ENCODE peak calls at places on chromosomes 13 and 19, in six cellular contexts. R is body of pancreas, W is heart left ventricle, J is GM12865, N is nephron progenitor cell, F is pancreas. G is an unnamed sample.

GRCh38 chr13:36057041-36057440 is 74.1 kb downstream of the DCLK1 start:
- DNase-seq in R (no peak), W (no peak), J (no peak), N (peak), F (no peak), G (no peak)

GRCh38 chr19:48444129-48444932 is 1.5 kb upstream of the GRWD1 start:
- DNase-seq in R (no peak), W (no peak), J (no peak), N (peak), F (no peak), G (peak)

GRCh38 chr19:16062789-16063188 is 13.5 kb upstream of the TPM4 start:
- DNase-seq in R (peak), W (peak), J (peak), N (peak), F (no peak), G (peak)

GRCh38 chr19:54189020-54189667 is at the start of gene MBOAT7:
- DNase-seq in R (no peak), W (no peak), J (no peak), N (peak), F (no peak), G (peak)

GRCh38 chr13:97224544-97225324 is 2.6 kb downstream of the MBNL2 start:
- DNase-seq in R (peak), W (no peak), J (peak), N (no peak), F (peak), G (peak)

GRCh38 chr19:6738726-6739389 is 622 bp upstream of the TRIP10 start:
- DNase-seq in R (peak), W (peak), J (peak), N (peak), F (peak), G (no peak)

GRCh38 chr13:73880365-73880764 is 253.8 kb downstream of the KLF12 start:
- DNase-seq in R (no peak), W (no peak), J (no peak), N (no peak), F (no peak), G (no peak)

GRCh38 chr19:14536926-14537692 is 7.7 kb downstream of the TECR start:
- DNase-seq in R (peak), W (peak), J (peak), N (peak), F (peak), G (peak)

GRCh38 chr19:10952809-10953208 is 8.0 kb upstream of the SMARCA4 start:
- DNase-seq in R (no peak), W (no peak), J (no peak), N (no peak), F (no peak), G (no peak)

GRCh38 chr13:95032114-95032513 is 269.1 kb downstream of the ABCC4 start:
- DNase-seq in R (no peak), W (no peak), J (no peak), N (no peak), F (no peak), G (no peak)

GRCh38 chr19:7637374-7638256 is 705 bp downstream of the STXBP2 start:
- DNase-seq in R (peak), W (no peak), J (peak), N (no peak), F (no peak), G (no peak)

GRCh38 chr19:887072-887471 is 5.9 kb downstream of the MED16 start:
- DNase-seq in R (no peak), W (no peak), J (no peak), N (peak), F (no peak), G (no peak)

GRCh38 chr19:19637523-19638251 is 5.8 kb downstream of the GMIP start:
- DNase-seq in R (no peak), W (no peak), J (no peak), N (no peak), F (no peak), G (no peak)

GRCh38 chr13:33032037-33032625 is 15.9 kb downstream of the KL start:
- DNase-seq in R (no peak), W (peak), J (no peak), N (no peak), F (no peak), G (no peak)

GRCh38 chr13:111919286-111919685 is 147.7 kb upstream of the SOX1 start:
- DNase-seq in R (peak), W (no peak), J (no peak), N (no peak), F (no peak), G (no peak)

GRCh38 chr13:60412909-60413616 is 16.0 kb downstream of the TDRD3 start:
- DNase-seq in R (no peak), W (no peak), J (no peak), N (no peak), F (no peak), G (no peak)

GRCh38 chr19:2456301-2456570 is 523 bp downstream of the LMNB2 start:
- DNase-seq in R (no peak), W (no peak), J (no peak), N (no peak), F (no peak), G (no peak)

GRCh38 chr19:46408611-46409039 is 4.7 kb downstream of the CCDC8 start:
- DNase-seq in R (peak), W (peak), J (no peak), N (peak), F (peak), G (no peak)

GRCh38 chr19:13859361-13859880 is 17.5 kb upstream of the NANOS3 start:
- DNase-seq in R (no peak), W (no peak), J (no peak), N (no peak), F (no peak), G (no peak)

GRCh38 chr19:48556163-48556562 is 4.2 kb downstream of the SULT2B1 start:
- DNase-seq in R (no peak), W (no peak), J (no peak), N (no peak), F (no peak), G (no peak)

GRCh38 chr19:38816131-38816750 is 3.5 kb upstream of the LGALS4 start:
- DNase-seq in R (no peak), W (no peak), J (no peak), N (no peak), F (no peak), G (no peak)

GRCh38 chr13:43348397-43348796 is 325.0 kb downstream of the DNAJC15 start:
- DNase-seq in R (no peak), W (no peak), J (no peak), N (no peak), F (no peak), G (no peak)

GRCh38 chr13:75263741-75264407 is 218.1 kb downstream of the TBC1D4 start:
- DNase-seq in R (no peak), W (no peak), J (no peak), N (no peak), F (no peak), G (no peak)

GRCh38 chr13:67131393-67131792 is 98.7 kb downstream of the PCDH9 start:
- DNase-seq in R (no peak), W (no peak), J (no peak), N (no peak), F (no peak), G (no peak)

GRCh38 chr13:36795463-36795862 is 23.6 kb upstream of the RFXAP start:
- DNase-seq in R (no peak), W (no peak), J (no peak), N (no peak), F (no peak), G (no peak)

DNA sequence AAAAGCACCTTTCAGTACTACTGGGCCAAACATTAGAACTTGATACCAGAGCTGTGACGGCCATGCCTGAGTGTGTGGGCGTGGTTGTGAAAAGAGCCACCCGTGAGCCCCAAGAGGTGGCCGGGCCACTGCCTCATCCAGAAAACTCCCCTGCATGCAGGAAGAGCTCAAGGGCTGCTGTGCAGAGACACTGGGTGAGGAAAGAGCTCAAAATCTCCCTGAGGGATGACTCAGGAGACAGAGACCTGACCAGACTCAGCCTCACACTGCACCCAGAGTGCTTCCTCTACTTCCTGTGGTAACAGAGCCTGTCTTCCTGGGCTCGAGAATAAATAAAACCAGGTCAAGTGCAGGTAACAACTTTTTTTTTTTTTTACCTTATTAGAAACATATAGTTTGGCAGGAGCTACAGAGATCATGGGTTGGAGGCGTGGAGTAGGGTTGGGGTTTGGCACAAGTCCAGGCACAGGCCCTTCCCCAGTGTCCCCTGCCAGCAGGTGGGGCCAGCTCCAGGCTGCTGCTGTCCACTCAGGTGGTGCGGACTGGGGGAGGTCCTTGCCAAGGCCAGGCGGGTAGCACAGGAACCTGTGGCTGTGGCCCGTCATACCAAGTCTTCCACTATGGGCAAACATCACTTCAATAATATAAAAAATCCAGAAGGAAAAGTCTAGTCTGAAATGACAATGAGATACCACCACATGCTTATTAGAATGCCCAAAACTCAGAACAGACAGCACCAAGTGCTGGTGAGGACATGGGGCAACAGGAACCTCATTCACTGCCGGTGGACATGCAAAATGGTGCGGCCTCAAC is 25.5 kb downstream of the ELL start:
- DNase-seq in R (peak), W (no peak), J (peak), N (no peak), F (peak), G (peak)
- TF ChIP-seq CTCF in R (no peak), W (no peak), J (no peak), N (no peak), F (no peak), G (peak)

DNA sequence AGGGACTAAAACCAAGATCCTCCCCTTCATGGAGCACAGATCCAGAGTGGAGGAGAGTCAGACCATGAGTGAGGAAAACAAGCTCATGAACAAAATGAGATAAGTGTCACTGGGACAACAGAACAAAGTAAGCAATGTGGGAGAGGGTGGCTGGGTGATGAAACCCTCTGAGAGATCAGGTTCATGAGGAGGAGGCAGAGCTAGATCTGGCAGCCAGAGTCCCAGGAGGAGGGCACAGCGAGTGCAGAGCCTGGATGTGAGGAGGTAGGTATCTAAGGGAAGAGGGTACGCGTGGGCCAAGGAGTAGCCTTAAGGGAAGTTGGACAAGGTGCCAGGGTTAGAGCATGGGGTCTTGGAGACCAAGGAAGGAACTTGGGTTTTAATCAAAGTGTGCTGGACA is 1311.9 kb downstream of the UQCRFS1 start:
- DNase-seq in R (no peak), W (no peak), J (no peak), N (no peak), F (no peak), G (no peak)
- TF ChIP-seq CTCF in R (no peak), W (no peak), J (no peak), N (no peak), F (no peak), G (no peak)

GRCh38 chr13:99605417-99606321 is 104.4 kb downstream of the TM9SF2 start:
- DNase-seq in R (peak), W (peak), J (peak), N (peak), F (peak), G (peak)

GRCh38 chr13:99604636-99605035 is 103.4 kb downstream of the TM9SF2 start:
- DNase-seq in R (no peak), W (no peak), J (no peak), N (no peak), F (no peak), G (no peak)

GRCh38 chr13:99596180-99596579 is 94.9 kb downstream of the TM9SF2 start:
- DNase-seq in R (no peak), W (no peak), J (no peak), N (no peak), F (no peak), G (no peak)

GRCh38 chr13:99601535-99601934 is 100.3 kb downstream of the TM9SF2 start:
- DNase-seq in R (no peak), W (no peak), J (peak), N (no peak), F (no peak), G (no peak)

DNA sequence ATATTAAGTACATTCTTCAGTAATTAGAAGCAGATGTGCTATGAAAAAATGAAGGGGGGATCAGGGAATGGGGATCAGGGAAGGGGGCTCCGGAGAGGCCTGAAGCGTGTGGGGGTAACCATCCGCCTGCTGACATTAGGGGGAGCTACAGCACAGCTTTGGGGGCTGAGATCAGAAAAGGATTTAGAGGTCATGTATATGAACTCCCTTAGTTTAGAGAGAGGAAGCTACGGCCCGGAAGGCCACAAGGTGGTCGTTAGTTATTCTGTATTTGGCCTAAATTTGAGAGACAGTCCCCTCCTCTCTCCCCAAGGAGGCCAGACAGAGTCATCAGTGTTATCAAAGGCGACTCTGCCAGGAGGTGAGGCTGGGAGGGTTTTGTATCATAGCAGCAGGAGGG is 99.0 kb downstream of the TM9SF2 start:
- DNase-seq in R (no peak), W (no peak), J (no peak), N (peak), F (no peak), G (no peak)
- TF ChIP-seq CTCF in R (no peak), W (no peak), J (peak), N (peak), F (no peak), G (peak)

DNA sequence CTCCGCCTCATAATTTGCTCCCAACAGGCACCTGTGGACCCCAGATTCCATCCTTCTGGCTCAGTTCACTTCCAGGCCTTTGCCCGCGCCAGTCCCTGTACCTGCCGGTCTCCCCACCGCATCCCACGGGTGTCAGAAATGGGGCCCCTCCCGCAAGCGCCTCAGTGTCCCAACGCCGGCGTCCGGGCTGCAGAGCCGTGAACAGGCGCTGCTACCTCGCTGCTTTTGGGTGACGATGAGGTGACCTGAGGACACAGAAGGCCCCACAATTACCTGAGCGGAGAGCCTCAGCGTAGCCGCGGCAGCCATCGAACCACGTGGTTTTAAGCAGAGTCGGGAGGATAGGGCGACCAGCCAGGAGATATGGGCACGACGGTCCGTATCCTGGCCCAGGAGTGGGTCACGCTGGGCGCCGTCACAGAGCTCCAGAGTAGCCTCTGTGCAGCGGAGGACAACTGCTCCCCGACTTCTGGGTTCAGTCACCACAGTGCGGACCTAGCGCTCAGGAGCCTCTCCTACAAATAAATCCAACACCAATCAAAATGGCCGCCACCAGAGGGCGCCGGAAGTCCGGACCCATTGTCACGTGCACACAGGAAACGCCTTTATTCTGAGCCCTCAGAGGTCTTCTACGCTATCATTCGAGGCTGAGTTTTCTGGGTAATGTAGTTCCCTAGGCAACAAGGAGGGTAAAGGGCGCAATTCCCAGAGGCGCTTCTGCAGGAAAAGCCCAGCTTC is at the start of gene ZNF814:
- DNase-seq in R (peak), W (peak), J (peak), N (peak), F (peak), G (peak)
- TF ChIP-seq CTCF in R (no peak), W (peak), J (no peak), N (peak), F (no peak), G (peak)

GRCh38 chr13:86447479-86447878 is 648.3 kb upstream of the SLITRK6 start:
- DNase-seq in R (no peak), W (no peak), J (no peak), N (no peak), F (no peak), G (no peak)
- TF ChIP-seq CTCF in R (no peak), W (no peak), J (no peak), N (no peak), F (no peak), G (no peak)